ENCODE peak calls at places on chromosomes 5 and 9, in seven cellular contexts. F is IMR-90; K is lower leg skin; A is prostate gland; P is H7; U is epithelial cell of proximal tubule; R is effector memory CD4-positive, alpha-beta T cell. E is an unnamed sample.

GRCh38 chr9:82797539-82797938 is 265.4 kb downstream of the RASEF start:
- DNase-seq in F (no peak), K (no peak), A (no peak), P (no peak), U (peak), R (no peak), E (no peak)

GRCh38 chr9:108078823-108079222 is 589.3 kb upstream of the KLF4 start:
- DNase-seq in F (no peak), K (no peak), A (no peak), P (no peak), U (no peak), R (no peak), E (no peak)

GRCh38 chr5:174734571-174735497 is 10.5 kb downstream of the MSX2 start:
- DNase-seq in F (no peak), K (no peak), A (no peak), P (peak), U (no peak), R (no peak), E (no peak)

GRCh38 chr5:133643365-133643764 is 31.0 kb upstream of the FSTL4 start:
- DNase-seq in F (no peak), K (no peak), A (no peak), P (no peak), U (no peak), R (no peak), E (no peak)

GRCh38 chr9:119509291-119509905 is 140.2 kb upstream of the BRINP1 start:
- DNase-seq in F (no peak), K (no peak), A (no peak), P (no peak), U (no peak), R (no peak), E (no peak)

GRCh38 chr9:101465330-101465915 is 29.8 kb upstream of the ALDOB start:
- DNase-seq in F (peak), K (peak), A (peak), P (peak), U (no peak), R (no peak), E (peak)

GRCh38 chr5:131481569-131481968 is 153.5 kb downstream of the RAPGEF6 start:
- DNase-seq in F (peak), K (no peak), A (no peak), P (no peak), U (no peak), R (no peak), E (no peak)

GRCh38 chr5:172496671-172497371 is 42.5 kb upstream of the SH3PXD2B start:
- DNase-seq in F (no peak), K (peak), A (peak), P (no peak), U (no peak), R (no peak), E (no peak)

GRCh38 chr5:161421067-161421466 is 125.5 kb downstream of the GABRB2 start:
- DNase-seq in F (no peak), K (no peak), A (no peak), P (no peak), U (no peak), R (no peak), E (no peak)

GRCh38 chr9:121281614-121282291 is 13.8 kb downstream of the GSN start:
- DNase-seq in F (peak), K (peak), A (peak), P (no peak), U (no peak), R (no peak), E (no peak)

GRCh38 chr5:133376986-133377385 is 235.4 kb downstream of the FSTL4 start:
- DNase-seq in F (no peak), K (peak), A (no peak), P (no peak), U (no peak), R (no peak), E (no peak)

GRCh38 chr9:97504381-97505216 is 3.1 kb downstream of the TMOD1 start:
- DNase-seq in F (peak), K (no peak), A (no peak), P (no peak), U (no peak), R (no peak), E (no peak)

GRCh38 chr5:107743357-107744000 is 72.7 kb upstream of the EFNA5 start:
- DNase-seq in F (peak), K (no peak), A (no peak), P (no peak), U (peak), R (no peak), E (no peak)

GRCh38 chr5:36523450-36523849 is 83.0 kb upstream of the SLC1A3 start:
- DNase-seq in F (no peak), K (no peak), A (no peak), P (no peak), U (no peak), R (no peak), E (no peak)

GRCh38 chr5:23776684-23777083 is 269.3 kb downstream of the PRDM9 start:
- DNase-seq in F (no peak), K (no peak), A (no peak), P (no peak), U (no peak), R (no peak), E (no peak)

DNA sequence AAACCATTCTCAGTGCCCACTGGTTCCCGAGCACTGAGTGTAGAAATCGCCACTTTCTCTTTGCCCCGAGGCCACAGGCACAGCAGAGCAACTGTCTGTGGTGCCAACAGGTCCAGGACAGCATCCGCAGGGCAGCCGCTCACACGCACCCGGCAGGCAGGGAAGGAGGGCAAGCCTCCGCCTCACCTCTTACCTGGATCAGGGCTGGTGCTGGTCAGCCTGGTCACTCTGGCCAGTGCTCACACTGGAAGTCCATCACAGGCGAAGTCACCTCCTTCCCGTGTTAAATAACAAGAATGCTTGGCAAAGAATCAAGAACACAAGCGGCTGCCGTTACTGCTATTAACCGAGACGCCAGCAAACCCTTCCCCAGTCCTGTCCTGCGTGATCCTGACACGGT is 13.7 kb downstream of the DIPK1B start:
- DNase-seq in F (no peak), K (no peak), A (no peak), P (no peak), U (no peak), R (no peak), E (no peak)
- H3K4me3 ChIP-seq in F (peak), K (no peak), A (peak), P (no peak), U (peak), R (peak), E (peak)

GRCh38 chr9:122463828-122464632 is 13.7 kb downstream of the OR1J1 start:
- DNase-seq in F (no peak), K (no peak), A (no peak), P (peak), U (no peak), R (no peak), E (peak)
- H3K4me3 ChIP-seq in F (no peak), K (peak), A (no peak), P (no peak), U (peak), R (peak), E (peak)

GRCh38 chr5:140041492-140042421 is 1.3 kb downstream of the NRG2 start:
- DNase-seq in F (peak), K (peak), A (peak), P (peak), U (no peak), R (no peak), E (peak)

GRCh38 chr5:140042551-140043507 is at the start of gene NRG2:
- DNase-seq in F (peak), K (peak), A (peak), P (peak), U (no peak), R (peak), E (peak)

GRCh38 chr5:140044041-140044440 is 942 bp upstream of the NRG2 start:
- DNase-seq in F (no peak), K (no peak), A (no peak), P (peak), U (no peak), R (no peak), E (no peak)

GRCh38 chr5:140041099-140041491 is 2.0 kb downstream of the NRG2 start:
- DNase-seq in F (no peak), K (no peak), A (no peak), P (no peak), U (no peak), R (no peak), E (peak)

GRCh38 chr5:140043508-140043872 is 391 bp upstream of the NRG2 start:
- DNase-seq in F (no peak), K (no peak), A (no peak), P (peak), U (no peak), R (no peak), E (peak)
- H3K4me3 ChIP-seq in F (peak), K (no peak), A (peak), P (peak), U (peak), R (peak), E (peak)

GRCh38 chr9:109276469-109277440 is 44.1 kb downstream of the EPB41L4B start:
- DNase-seq in F (no peak), K (no peak), A (no peak), P (no peak), U (no peak), R (no peak), E (no peak)
- H3K4me3 ChIP-seq in F (no peak), K (no peak), A (no peak), P (no peak), U (no peak), R (no peak), E (no peak)

DNA sequence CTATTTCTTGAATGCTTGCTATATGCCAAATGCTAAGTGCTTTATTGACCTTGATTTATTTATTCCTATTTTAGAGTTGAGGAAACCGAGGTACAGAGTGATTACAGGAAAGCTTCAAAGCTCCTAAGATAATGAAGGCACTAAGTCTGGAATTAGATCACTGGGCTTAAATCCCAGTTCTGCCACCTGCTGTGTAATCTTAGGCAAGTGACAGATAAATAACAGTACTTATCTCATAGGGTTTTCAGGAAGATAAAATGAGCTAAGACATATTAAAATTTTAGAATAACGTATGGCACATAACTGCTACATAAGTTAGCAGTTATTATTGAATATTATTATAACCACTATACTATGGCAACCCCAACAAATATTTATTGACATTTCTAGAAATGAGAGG is 843.8 kb downstream of the DTWD2 start:
- DNase-seq in F (no peak), K (no peak), A (no peak), P (no peak), U (no peak), R (no peak), E (no peak)
- H3K4me3 ChIP-seq in F (no peak), K (no peak), A (no peak), P (no peak), U (no peak), R (no peak), E (no peak)

GRCh38 chr9:8371686-8372085 is 572.1 kb upstream of the DMAC1 start:
- DNase-seq in F (no peak), K (no peak), A (no peak), P (no peak), U (no peak), R (no peak), E (no peak)
- H3K4me3 ChIP-seq in F (no peak), K (no peak), A (no peak), P (no peak), U (no peak), R (no peak), E (no peak)

E was measured in GM12865.